ENCODE peak calls at places on chromosome 21, in four cellular contexts. S is K562, T is GM12878, J is H1. Z is an unnamed sample.
A peak's percentile ranks its signal among the peaks of the same experiment; 100 is the strongest.

GRCh38 chr21:42513985-42514882 is 582 bp downstream of the SLC37A1 start:
- DNase-seq in T (no peak), J (peak; percentile 80), S (peak; percentile 43), Z (no peak)

GRCh38 chr21:18228060-18228739 is 16.4 kb upstream of the CHODL start:
- DNase-seq in S (no peak), J (no peak), T (no peak), Z (no peak)

GRCh38 chr21:15688809-15689208 is 41.0 kb upstream of the USP25 start:
- DNase-seq in J (no peak), T (no peak), S (no peak), Z (no peak)

GRCh38 chr21:20010691-20011200 is 987.5 kb upstream of the NCAM2 start:
- DNase-seq in T (no peak), J (no peak), S (no peak), Z (no peak)

GRCh38 chr21:29256125-29256895 is 42.4 kb upstream of the BACH1 start:
- DNase-seq in T (no peak), S (no peak), J (no peak), Z (no peak)

GRCh38 chr21:45998276-45998701 is 16.7 kb downstream of the COL6A1 start:
- DNase-seq in S (no peak), T (no peak), J (no peak), Z (no peak)

GRCh38 chr21:17900281-17900989 is 81.3 kb upstream of the C21orf91 start:
- DNase-seq in T (no peak), J (peak; percentile 48), S (no peak), Z (no peak)

GRCh38 chr21:42460391-42461184 is 35.4 kb downstream of the RSPH1 start:
- DNase-seq in J (no peak), T (peak; percentile 83), S (no peak), Z (no peak)

GRCh38 chr21:29224006-29224405 is 74.7 kb upstream of the BACH1 start:
- DNase-seq in T (no peak), J (no peak), S (no peak), Z (no peak)

GRCh38 chr21:41958886-41959563 is 5.2 kb upstream of the C2CD2 start:
- DNase-seq in T (no peak), J (no peak), S (no peak), Z (no peak)

GRCh38 chr21:42395910-42396625 is at the start of gene TMPRSS3:
- DNase-seq in T (no peak), J (no peak), S (no peak), Z (no peak)

GRCh38 chr21:15063081-15063820 is 1.5 kb downstream of the NRIP1 start:
- DNase-seq in S (no peak), J (no peak), T (no peak), Z (peak; percentile 29)

GRCh38 chr21:29296452-29296851 is 2.3 kb upstream of the BACH1 start:
- DNase-seq in T (no peak), J (no peak), S (no peak), Z (no peak)

GRCh38 chr21:45831991-45832740 is 149.4 kb upstream of the COL6A1 start:
- DNase-seq in T (no peak), S (no peak), J (peak; percentile 29), Z (no peak)

GRCh38 chr21:14120091-14120734 is 90.5 kb downstream of the LIPI start:
- DNase-seq in J (peak; percentile 84), S (peak; percentile 52), T (peak; percentile 23), Z (peak; percentile 11)

GRCh38 chr21:38303300-38303699 is 46.5 kb downstream of the KCNJ15 start:
- DNase-seq in T (no peak), J (no peak), S (no peak), Z (no peak)

GRCh38 chr21:46217511-46218196 is 10.9 kb downstream of the LSS start:
- DNase-seq in T (no peak), S (no peak), J (no peak), Z (no peak)

GRCh38 chr21:18725653-18726052 is 322.1 kb upstream of the TMPRSS15 start:
- DNase-seq in J (no peak), S (no peak), T (no peak), Z (no peak)

GRCh38 chr21:21216013-21216412 is 217.8 kb downstream of the NCAM2 start:
- DNase-seq in T (no peak), J (no peak), S (no peak), Z (no peak)

GRCh38 chr21:20997633-20998455 is at the start of gene NCAM2:
- DNase-seq in J (peak; percentile 88), S (peak; percentile 75), T (no peak), Z (peak; percentile 9)

GRCh38 chr21:42547001-42547905 is 33.6 kb downstream of the SLC37A1 start:
- DNase-seq in S (peak; percentile 86), J (no peak), T (no peak), Z (no peak)

GRCh38 chr21:31991356-31992331 is 118.8 kb downstream of the HUNK start:
- DNase-seq in S (no peak), T (no peak), J (peak; percentile 74), Z (no peak)

GRCh38 chr21:46099476-46099875 is 1.6 kb downstream of the COL6A2 start:
- DNase-seq in S (no peak), J (peak; percentile 63), T (no peak), Z (peak; percentile 15)

GRCh38 chr21:14833952-14834351 is 230.8 kb downstream of the NRIP1 start:
- DNase-seq in J (no peak), S (no peak), T (no peak), Z (no peak)

GRCh38 chr21:46437096-46437498 is 21.6 kb upstream of the DIP2A start:
- DNase-seq in T (no peak), J (no peak), S (no peak), Z (no peak)

GRCh38 chr21:29318354-29318753 is 19.6 kb downstream of the BACH1 start:
- DNase-seq in J (no peak), S (no peak), T (no peak), Z (no peak)

GRCh38 chr21:35294231-35294898 is 245.3 kb upstream of the RUNX1 start:
- DNase-seq in S (no peak), T (no peak), J (no peak), Z (no peak)

GRCh38 chr21:45944601-45945000 is 37.0 kb upstream of the COL6A1 start:
- DNase-seq in T (no peak), S (no peak), J (no peak), Z (no peak)

GRCh38 chr21:46667735-46668380 is 32.4 kb downstream of the PRMT2 start:
- DNase-seq in J (peak; percentile 73), T (no peak), S (no peak), Z (peak; percentile 14)

GRCh38 chr21:32015740-32016139 is 142.9 kb downstream of the HUNK start:
- DNase-seq in S (no peak), J (no peak), T (peak; percentile 34), Z (no peak)

GRCh38 chr21:42171091-42172053 is 47.6 kb upstream of the ABCG1 start:
- DNase-seq in J (no peak), S (no peak), T (no peak), Z (no peak)

GRCh38 chr21:29005696-29006095 is 13.0 kb upstream of the LTN1 start:
- DNase-seq in J (no peak), T (no peak), S (no peak), Z (no peak)

GRCh38 chr21:28538987-28539622 is 453.6 kb downstream of the LTN1 start:
- DNase-seq in J (no peak), S (no peak), T (no peak), Z (no peak)

GRCh38 chr21:29642551-29643245 is 297.1 kb downstream of the GRIK1 start:
- DNase-seq in T (no peak), J (no peak), S (no peak), Z (no peak)

GRCh38 chr21:42524341-42525227 is 10.9 kb downstream of the SLC37A1 start:
- DNase-seq in S (no peak), J (peak; percentile 77), T (peak; percentile 86), Z (peak; percentile 9)

GRCh38 chr21:39386194-39386593 is 37.3 kb upstream of the HMGN1 start:
- DNase-seq in S (no peak), T (no peak), J (no peak), Z (peak; percentile 75)

GRCh38 chr21:39387461-39388037 is 38.7 kb upstream of the HMGN1 start:
- DNase-seq in J (peak; percentile 99), T (peak; percentile 43), S (peak; percentile 99), Z (peak; percentile 83)

GRCh38 chr21:39386899-39387298 is 38.0 kb upstream of the HMGN1 start:
- DNase-seq in J (no peak), T (no peak), S (peak; percentile 7), Z (no peak)

GRCh38 chr21:39384674-39385298 is 35.9 kb upstream of the HMGN1 start:
- DNase-seq in T (no peak), S (no peak), J (no peak), Z (peak; percentile 12)

DNA sequence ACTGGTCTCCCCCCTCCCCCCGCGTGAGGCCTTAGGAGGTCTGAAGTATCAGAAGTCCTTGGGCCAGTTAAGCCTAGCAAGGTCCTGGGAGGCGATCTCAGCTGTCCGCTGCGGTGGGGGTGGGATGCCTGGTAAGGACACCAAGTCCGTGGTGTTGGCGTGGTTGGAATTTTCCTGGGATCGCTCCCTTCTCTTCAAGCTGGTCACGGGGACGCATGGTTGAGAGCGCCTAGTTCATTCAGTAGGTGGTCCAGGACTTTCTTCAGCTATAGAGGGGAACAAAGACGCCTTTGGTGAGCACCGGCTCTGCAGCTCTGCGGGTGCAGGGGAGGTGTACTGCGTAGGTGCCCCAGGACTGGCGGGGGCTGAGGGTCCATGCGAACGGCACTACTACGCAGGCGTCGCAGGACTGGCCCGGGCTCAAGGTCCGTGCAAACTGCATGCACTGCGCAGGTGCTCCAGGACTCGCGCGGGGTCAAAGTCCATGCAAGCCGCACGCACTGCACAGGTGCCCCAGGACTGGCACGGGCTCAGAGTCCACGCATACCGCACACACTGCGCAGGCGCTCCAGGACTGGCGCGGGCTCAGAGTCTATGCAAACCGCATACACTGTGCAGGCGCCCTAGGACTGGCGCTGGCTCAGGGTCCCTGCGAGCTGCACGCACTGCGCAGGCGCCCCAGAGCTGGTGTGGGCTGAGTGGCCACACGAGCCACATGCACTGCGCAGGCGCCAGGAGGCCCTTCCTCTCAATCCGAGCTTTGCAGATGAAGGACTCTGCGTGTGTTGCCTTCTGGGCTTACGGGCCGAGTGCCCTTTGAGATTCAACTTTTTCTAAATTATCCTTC is 36.6 kb upstream of the HMGN1 start:
- DNase-seq in S (no peak), J (no peak), T (no peak), Z (peak; percentile 95)
- TF ChIP-seq HDAC6 in S (no peak), J (no peak), T (no peak), Z (no peak)

DNA sequence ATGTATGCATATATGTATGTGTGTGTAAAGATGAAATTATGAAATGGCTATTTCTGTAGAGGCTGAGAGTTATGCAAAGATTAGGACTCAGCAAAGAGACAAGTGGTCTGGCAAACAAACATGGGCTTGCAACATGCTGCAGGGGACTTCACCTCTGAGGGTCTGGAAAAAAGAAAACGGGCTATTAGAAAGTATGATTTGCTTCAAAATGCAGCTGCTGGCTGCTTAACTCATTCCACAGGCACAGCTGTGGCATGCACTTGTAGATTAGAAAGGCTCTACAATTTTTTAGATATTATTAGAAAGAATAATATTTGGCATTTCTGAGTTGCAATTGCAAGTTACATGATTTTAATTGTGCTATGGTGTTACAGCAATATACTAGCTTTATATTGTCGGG is 90.4 kb downstream of the ADAMTS1 start:
- DNase-seq in J (no peak), T (no peak), S (no peak), Z (no peak)
- H3K27me3 ChIP-seq in J (no peaks in the 10 kb centered on the region), T (no peaks in the 10 kb centered on the region), S (no peaks in the 10 kb centered on the region), Z (no peaks in the 10 kb centered on the region)

GRCh38 chr21:22393324-22393723 is 1395.1 kb downstream of the NCAM2 start:
- DNase-seq in J (no peak), S (no peak), T (no peak), Z (no peak)
- TF ChIP-seq EZH2 in J (no peak), S (no peak), T (no peak), Z (no peak)

GRCh38 chr21:36545776-36546511 is 66.0 kb upstream of the CLDN14 start:
- DNase-seq in T (no peak), S (no peak), J (no peak), Z (no peak)
- TF ChIP-seq HDAC6 in T (no peak), S (no peak), J (no peak), Z (no peak)

GRCh38 chr21:37267269-37268185 is at the start of gene VPS26C:
- DNase-seq in J (peak; percentile 94), T (peak; percentile 99), S (peak; percentile 94), Z (peak; percentile 97)
- H3K27me3 ChIP-seq in J (no peaks in the 10 kb centered on the region), T (no peaks in the 10 kb centered on the region), S (no peaks in the 10 kb centered on the region), Z (no peaks in the 10 kb centered on the region)